ENCODE peak calls at places on chromosomes 3 and 15, in eight cellular contexts. G is SK-N-SH; B is NAMALWA; T is effector CD4-positive, alpha-beta T cell; E is A549; O is NCI-H748 treated with DMSO at 0.1 percent for 48 hours; H is Right ventricle myocardium superior; L is SW 1271. S is an unnamed sample.

GRCh38 chr3:185276415-185276814 is 22.6 kb upstream of the EHHADH start:
- DNase-seq in G (no peak), B (no peak), T (no peak), E (no peak), O (no peak), H (no peak), L (no peak), S (no peak)

GRCh38 chr15:98268163-98268562 is 307.7 kb downstream of the ARRDC4 start:
- DNase-seq in G (no peak), B (no peak), T (no peak), E (no peak), O (no peak), H (no peak), L (no peak), S (no peak)

GRCh38 chr15:55403531-55403930 is 4.6 kb downstream of the CCPG1 start:
- DNase-seq in G (no peak), B (peak; percentile 65), T (no peak), E (peak; percentile 51), O (no peak), H (no peak), L (no peak), S (no peak)

GRCh38 chr3:89113887-89114840 is 6.7 kb downstream of the EPHA3 start:
- DNase-seq in G (peak; percentile 37), B (no peak), T (no peak), E (peak; percentile 69), O (peak; percentile 55), H (peak; percentile 74), L (peak; percentile 5), S (no peak)

GRCh38 chr3:156474560-156475389 is 80.1 kb downstream of the SSR3 start:
- DNase-seq in G (no peak), B (peak; percentile 47), T (no peak), E (no peak), O (no peak), H (no peak), L (peak; percentile 2), S (no peak)

GRCh38 chr3:146277953-146278631 is 27.2 kb upstream of the PLSCR4 start:
- DNase-seq in G (no peak), B (no peak), T (no peak), E (peak; percentile 19), O (no peak), H (no peak), L (no peak), S (no peak)

GRCh38 chr15:81642451-81642990 is 268.5 kb upstream of the TMC3 start:
- DNase-seq in G (no peak), B (no peak), T (no peak), E (no peak), O (no peak), H (no peak), L (no peak), S (no peak)

GRCh38 chr15:47711654-47712053 is 5.7 kb upstream of the SEMA6D start:
- DNase-seq in G (peak; percentile 38), B (peak; percentile 47), T (no peak), E (no peak), O (peak; percentile 1), H (no peak), L (peak; percentile 1), S (no peak)

GRCh38 chr15:65824031-65824743 is 32.1 kb upstream of the DENND4A start:
- DNase-seq in G (peak; percentile 71), B (peak; percentile 31), T (no peak), E (peak; percentile 82), O (peak; percentile 27), H (no peak), L (peak; percentile 82), S (peak; percentile 58)

GRCh38 chr15:75198560-75199346 is 2.9 kb upstream of the C15orf39 start:
- DNase-seq in G (no peak), B (peak; percentile 96), T (no peak), E (peak; percentile 76), O (no peak), H (no peak), L (peak; percentile 36), S (peak; percentile 54)

S was measured in HCT116.